ENCODE peak calls at places on chromosomes 16 and 17, in four cellular contexts. X is CD4-positive, CD25-positive, alpha-beta regulatory T cell; H is stimulated activated CD4-positive, alpha-beta T cell treated with anti-CD3 and anti-CD28 coated beads, Interleukin-1b, Interleukin-23, amount 100 ng/mL, for 24 hours; R is NCI-H69. B is an unnamed sample.

GRCh38 chr17:5587431-5588032 is 3.2 kb upstream of the NLRP1 start:
- DNase-seq in X (peak), H (no peak), R (peak), B (peak)

GRCh38 chr17:63702223-63702577 is 2.3 kb upstream of the LIMD2 start:
- DNase-seq in X (peak), H (peak), R (peak), B (no peak)

GRCh38 chr16:13403326-13403725 is 501.9 kb downstream of the SHISA9 start:
- DNase-seq in X (no peak), H (no peak), R (no peak), B (no peak)

GRCh38 chr16:87233928-87234327 is 83.3 kb downstream of the C16orf95 start:
- DNase-seq in X (no peak), H (no peak), R (no peak), B (no peak)

GRCh38 chr16:81005644-81006471 is 827 bp downstream of the CMC2 start:
- DNase-seq in X (peak), H (no peak), R (peak), B (peak)

GRCh38 chr16:24102120-24102740 is 153.9 kb upstream of the CACNG3 start:
- DNase-seq in X (no peak), H (no peak), R (peak), B (no peak)

GRCh38 chr16:56608876-56609462 is 585 bp downstream of the MT2A start:
- DNase-seq in X (no peak), H (no peak), R (peak), B (no peak)

GRCh38 chr17:30256756-30257506 is 21.4 kb upstream of the SLC6A4 start:
- DNase-seq in X (no peak), H (no peak), R (no peak), B (no peak)

GRCh38 chr17:312476-313148 is 40.0 kb downstream of the RPH3AL start:
- DNase-seq in X (no peak), H (no peak), R (no peak), B (no peak)

GRCh38 chr16:5034167-5034523 is 410 bp upstream of the NAGPA start:
- DNase-seq in X (no peak), H (no peak), R (no peak), B (no peak)

GRCh38 chr16:78147846-78148535 is 48.5 kb downstream of the WWOX start:
- DNase-seq in X (no peak), H (no peak), R (peak), B (no peak)

GRCh38 chr17:34220045-34220775 is 34.9 kb upstream of the CCL2 start:
- DNase-seq in X (no peak), H (no peak), R (no peak), B (no peak)

B was measured in SW 1271.